ENCODE peak calls at places on chromosome 17, in five cellular contexts. Q, T, U, I and K are unnamed samples.

GRCh38 chr17:29407856-29408255 is 17.7 kb downstream of the TAOK1 start:
- DNase-seq in Q (no peak), T (no peak), U (no peak), I (no peak), K (no peak)

GRCh38 chr17:19002191-19002590 is 2.4 kb downstream of the FAM83G start:
- DNase-seq in Q (no peak), T (no peak), U (no peak), I (no peak), K (no peak)

GRCh38 chr17:8192070-8192815 is 2.3 kb upstream of the BORCS6 start:
- DNase-seq in Q (peak; percentile 93), T (peak; percentile 94), U (peak; percentile 89), I (peak; percentile 63), K (peak; percentile 89)

GRCh38 chr17:60102632-60103047 is 23.9 kb upstream of the HEATR6 start:
- DNase-seq in Q (peak; percentile 42), T (no peak), U (peak; percentile 15), I (peak; percentile 52), K (no peak)

GRCh38 chr17:37118738-37119137 is 170.0 kb downstream of the AATF start:
- DNase-seq in Q (no peak), T (no peak), U (no peak), I (no peak), K (no peak)

GRCh38 chr17:10730956-10731879 is 1.4 kb upstream of the TMEM220 start:
- DNase-seq in Q (no peak), T (no peak), U (no peak), I (no peak), K (no peak)

GRCh38 chr17:81094224-81094743 is 59.3 kb downstream of the BAIAP2 start:
- DNase-seq in Q (no peak), T (no peak), U (no peak), I (no peak), K (no peak)

GRCh38 chr17:61413654-61414133 is 14.1 kb downstream of the TBX2 start:
- DNase-seq in Q (no peak), T (peak; percentile 14), U (no peak), I (no peak), K (no peak)

GRCh38 chr17:69913241-69914015 is 161.6 kb upstream of the KCNJ16 start:
- DNase-seq in Q (no peak), T (no peak), U (no peak), I (no peak), K (no peak)

GRCh38 chr17:20103454-20104448 is 94.6 kb downstream of the SPECC1 start:
- DNase-seq in Q (no peak), T (no peak), U (no peak), I (no peak), K (no peak)

GRCh38 chr17:60089097-60089844 is 10.6 kb upstream of the HEATR6 start:
- DNase-seq in Q (no peak), T (no peak), U (no peak), I (no peak), K (no peak)

GRCh38 chr17:14845562-14846335 is 419.4 kb downstream of the PMP22 start:
- DNase-seq in Q (no peak), T (no peak), U (no peak), I (no peak), K (no peak)

GRCh38 chr17:47199627-47200324 is 9.4 kb upstream of the MYL4 start:
- DNase-seq in Q (no peak), T (no peak), U (peak; percentile 37), I (no peak), K (no peak)

GRCh38 chr17:47203984-47204721 is 5.0 kb upstream of the MYL4 start:
- DNase-seq in Q (no peak), T (no peak), U (peak; percentile 75), I (peak; percentile 63), K (no peak)

GRCh38 chr17:47201168-47201567 is 8.0 kb upstream of the MYL4 start:
- DNase-seq in Q (no peak), T (no peak), U (no peak), I (no peak), K (no peak)

GRCh38 chr17:47197821-47198220 is 8.7 kb upstream of the CDC27 start:
- DNase-seq in Q (no peak), T (no peak), U (no peak), I (no peak), K (no peak)

GRCh38 chr17:47200325-47200663 is 8.9 kb upstream of the MYL4 start:
- DNase-seq in Q (no peak), T (no peak), U (no peak), I (no peak), K (no peak)
- H3K27ac ChIP-seq in Q (no peak overlapping the region), T (no peak overlapping the region), U (no peak overlapping the region), I (no peak overlapping the region), K (peak overlapping the region; percentile 14)

DNA sequence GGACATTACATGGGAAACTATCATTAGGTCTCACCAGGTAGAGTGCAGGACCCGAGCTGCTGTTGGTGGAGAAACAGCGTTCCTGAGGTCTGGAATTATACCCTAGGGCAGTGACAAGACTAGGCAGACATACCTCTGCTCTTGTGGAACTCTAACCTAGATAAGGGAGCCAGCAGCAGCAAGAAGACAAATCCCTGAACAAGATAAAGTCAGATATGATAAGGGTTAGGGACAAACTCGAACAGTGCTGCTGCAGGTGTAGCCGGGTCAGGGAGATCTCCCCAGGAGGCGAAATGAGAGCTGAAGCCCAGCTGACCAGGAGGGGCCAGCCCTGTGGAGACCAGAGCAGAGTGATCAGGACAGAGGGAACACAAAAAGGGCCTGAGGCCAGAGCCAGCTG is 34.7 kb downstream of the ARSG start:
- DNase-seq in Q (no peak), T (no peak), U (no peak), I (no peak), K (no peak)
- H3K27ac ChIP-seq in Q (no peak overlapping the region), T (no peak overlapping the region), U (no peak overlapping the region), I (no peak overlapping the region), K (no peak overlapping the region)

GRCh38 chr17:40283662-40284061 is 4.0 kb upstream of the CDC6 start:
- DNase-seq in Q (no peak), T (no peak), U (peak; percentile 86), I (no peak), K (no peak)
- H3K27ac ChIP-seq in Q (peak overlapping the region; percentile 11), T (peak overlapping the region; percentile 61), U (no peak overlapping the region), I (no peak overlapping the region), K (no peak overlapping the region)

DNA sequence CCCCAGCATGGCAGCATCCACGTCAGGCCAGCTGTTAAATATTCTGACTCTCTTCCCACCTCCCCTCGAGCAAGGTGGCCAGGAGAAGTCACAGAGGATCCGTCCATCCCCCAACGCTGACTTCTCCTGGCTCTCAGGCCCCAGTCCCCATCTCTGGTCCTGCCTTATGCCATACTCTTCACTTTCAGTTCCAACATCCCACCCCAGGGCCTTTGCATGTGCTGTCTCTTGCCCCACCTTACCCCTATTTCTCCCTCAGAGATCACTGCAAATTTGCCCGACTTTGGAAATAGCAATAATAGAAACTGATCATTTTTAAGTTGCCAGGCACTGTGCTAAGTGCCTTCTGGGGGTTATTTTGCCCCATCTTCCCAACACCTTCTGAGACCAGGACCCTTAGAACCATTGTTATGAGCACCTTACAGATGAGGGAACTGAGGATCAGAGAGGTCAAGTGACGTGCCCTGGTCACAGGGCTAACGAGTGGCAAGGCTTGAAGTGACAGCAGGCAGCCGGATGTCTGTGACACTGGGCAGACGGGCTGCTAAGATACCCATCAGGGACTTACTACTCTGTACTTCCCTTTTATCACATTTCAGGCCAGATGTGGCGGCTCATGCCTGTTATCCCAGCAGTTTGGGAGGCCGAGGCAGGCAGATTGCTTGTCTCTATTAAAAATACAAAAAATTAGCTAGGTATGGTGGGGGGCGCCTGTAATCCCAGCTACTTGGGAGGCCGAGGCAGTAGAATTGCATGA is 17.7 kb downstream of the HID1 start:
- DNase-seq in Q (no peak), T (no peak), U (no peak), I (no peak), K (no peak)
- H3K27ac ChIP-seq in Q (no peak overlapping the region), T (no peak overlapping the region), U (no peak overlapping the region), I (no peak overlapping the region), K (no peak overlapping the region)

GRCh38 chr17:64071111-64071510 is 50.7 kb upstream of the ICAM2 start:
- DNase-seq in Q (no peak), T (no peak), U (no peak), I (no peak), K (no peak)
- H3K27ac ChIP-seq in Q (no peak overlapping the region), T (no peak overlapping the region), U (no peak overlapping the region), I (no peak overlapping the region), K (no peak overlapping the region)

DNA sequence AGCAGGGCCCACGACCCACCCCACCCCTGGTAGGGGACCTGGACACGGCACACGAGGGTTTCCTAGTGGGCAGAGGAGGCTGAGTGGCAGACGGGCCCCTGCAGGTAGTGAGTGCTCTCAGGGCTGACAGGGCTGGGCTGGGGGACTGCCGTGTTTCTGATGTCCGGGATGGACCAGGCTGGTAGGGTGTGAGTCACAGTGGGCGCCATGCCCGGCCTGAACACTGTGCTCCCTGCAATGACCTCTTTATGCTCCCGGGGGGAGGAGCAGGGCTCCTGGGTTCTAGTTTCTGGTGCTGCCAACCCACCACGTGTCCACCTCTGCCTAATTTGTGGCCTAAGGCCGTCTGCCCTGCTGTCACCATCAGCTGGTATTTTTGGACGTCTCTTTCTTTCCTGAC is 26.3 kb downstream of the ARHGAP23 start:
- DNase-seq in Q (peak; percentile 52), T (peak; percentile 91), U (no peak), I (no peak), K (peak; percentile 95)
- H3K27ac ChIP-seq in Q (no peak overlapping the region), T (peak overlapping the region; percentile 91), U (no peak overlapping the region), I (no peak overlapping the region), K (peak overlapping the region; percentile 97)